ENCODE peak calls at places on chromosomes 3 and 15, in ten cellular contexts. Q is hepatocyte, X is left ventricle myocardium inferior, N is K562, E is A673, W is lung, D is prostate gland, U is psoas muscle, C is A549, K is GM12878. I is an unnamed sample.
A peak's percentile ranks its signal among the peaks of the same experiment; 100 is the strongest.

GRCh38 chr3:59749291-59749690 is 699.5 kb upstream of the CFAP20DC start:
- DNase-seq in Q (no peak), X (no peak), N (no peak), E (no peak), W (no peak), D (no peak), U (no peak), C (no peak), K (no peak), I (no peak)

GRCh38 chr15:48798319-48798718 is 12.6 kb downstream of the CEP152 start:
- DNase-seq in Q (no peak), X (no peak), N (no peak), E (peak; percentile 24), W (no peak), D (no peak), U (no peak), C (no peak), K (no peak), I (no peak)

GRCh38 chr15:40070166-40070557 is 31.2 kb upstream of the SRP14 start:
- DNase-seq in Q (no peak), X (no peak), N (no peak), E (no peak), W (no peak), D (no peak), U (no peak), C (no peak), K (no peak), I (no peak)

GRCh38 chr3:190807719-190808375 is 54.6 kb downstream of the GMNC start:
- DNase-seq in Q (peak; percentile 18), X (peak; percentile 83), N (no peak), E (peak; percentile 16), W (peak; percentile 61), D (peak; percentile 97), U (peak; percentile 25), C (no peak), K (no peak), I (peak; percentile 48)

GRCh38 chr3:140050977-140051957 is 116.3 kb downstream of the CLSTN2 start:
- DNase-seq in Q (no peak), X (peak; percentile 28), N (peak; percentile 24), E (peak; percentile 48), W (no peak), D (peak; percentile 13), U (no peak), C (no peak), K (no peak), I (peak; percentile 84)

GRCh38 chr3:142724682-142725351 is 983 bp downstream of the TRPC1 start:
- DNase-seq in Q (peak; percentile 64), X (peak; percentile 39), N (peak; percentile 49), E (peak; percentile 21), W (peak; percentile 29), D (peak; percentile 4), U (peak; percentile 16), C (peak; percentile 37), K (no peak), I (peak; percentile 61)

GRCh38 chr3:46087871-46088270 is 60.6 kb upstream of the XCR1 start:
- DNase-seq in Q (peak; percentile 31), X (no peak), N (no peak), E (no peak), W (no peak), D (no peak), U (no peak), C (no peak), K (no peak), I (no peak)

GRCh38 chr3:178436773-178437172 is 99.5 kb upstream of the KCNMB2 start:
- DNase-seq in Q (peak; percentile 42), X (no peak), N (peak; percentile 25), E (peak; percentile 65), W (no peak), D (no peak), U (no peak), C (peak; percentile 14), K (no peak), I (no peak)

GRCh38 chr15:31263751-31264533 is 62.7 kb upstream of the KLF13 start:
- DNase-seq in Q (no peak), X (peak; percentile 78), N (no peak), E (peak; percentile 22), W (peak; percentile 86), D (peak; percentile 48), U (peak; percentile 38), C (no peak), K (peak; percentile 88), I (peak; percentile 56)

GRCh38 chr15:31266712-31267111 is 59.9 kb upstream of the KLF13 start:
- DNase-seq in Q (peak; percentile 3), X (no peak), N (no peak), E (no peak), W (peak; percentile 28), D (peak; percentile 3), U (no peak), C (no peak), K (no peak), I (no peak)

GRCh38 chr15:31265871-31266711 is 60.5 kb upstream of the KLF13 start:
- DNase-seq in Q (no peak), X (peak; percentile 43), N (no peak), E (no peak), W (peak; percentile 59), D (peak; percentile 7), U (no peak), C (no peak), K (peak; percentile 86), I (no peak)

GRCh38 chr15:31264534-31265089 is 62.0 kb upstream of the KLF13 start:
- DNase-seq in Q (no peak), X (peak; percentile 1), N (no peak), E (no peak), W (no peak), D (no peak), U (no peak), C (no peak), K (no peak), I (no peak)

DNA sequence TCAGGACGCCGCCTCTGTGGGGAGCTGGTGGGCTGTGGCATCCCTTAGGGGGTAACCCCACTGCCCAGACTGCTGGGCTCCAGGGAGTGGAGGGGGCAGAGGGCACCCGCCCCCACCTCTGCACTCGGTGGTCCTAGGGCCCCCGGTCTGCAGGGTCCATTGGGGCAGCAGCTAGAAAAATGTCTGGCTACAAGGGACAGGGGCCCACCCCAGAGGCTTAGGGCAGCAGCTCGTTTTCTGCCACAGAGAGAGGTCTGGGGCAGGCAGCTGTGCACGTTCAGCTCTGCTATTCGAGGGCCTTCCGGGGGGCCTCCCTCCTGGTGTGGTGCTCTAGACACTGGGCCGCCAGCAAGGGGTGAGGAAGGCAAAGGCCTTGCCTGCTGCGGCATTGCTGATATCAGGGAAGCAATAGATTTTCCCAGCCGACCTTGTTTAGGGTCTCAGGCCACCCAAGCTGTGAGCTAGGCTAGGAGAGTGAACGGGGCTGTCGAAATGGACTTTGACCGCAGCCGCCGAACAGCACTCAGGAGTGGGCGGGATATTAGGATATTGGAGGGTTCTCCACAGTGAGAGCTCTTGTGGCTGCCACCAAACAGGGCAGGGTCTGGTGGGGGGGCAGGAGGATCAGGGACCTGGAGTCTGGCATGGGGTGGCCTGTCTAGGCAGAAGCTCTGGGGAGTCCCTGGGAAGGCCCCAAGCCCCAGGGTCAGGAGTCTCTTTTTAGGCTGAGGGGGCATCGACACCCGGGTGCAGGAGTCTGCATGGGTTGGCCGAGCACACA is 61.4 kb upstream of the KLF13 start:
- DNase-seq in Q (peak; percentile 46), X (peak; percentile 9), N (no peak), E (no peak), W (peak; percentile 30), D (no peak), U (no peak), C (no peak), K (no peak), I (no peak)
- TF ChIP-seq CTCF in Q (no peak), X (no peak), N (no peak), E (no peak), W (no peak), D (no peak), U (no peak), C (no peak), K (no peak), I (no peak)

DNA sequence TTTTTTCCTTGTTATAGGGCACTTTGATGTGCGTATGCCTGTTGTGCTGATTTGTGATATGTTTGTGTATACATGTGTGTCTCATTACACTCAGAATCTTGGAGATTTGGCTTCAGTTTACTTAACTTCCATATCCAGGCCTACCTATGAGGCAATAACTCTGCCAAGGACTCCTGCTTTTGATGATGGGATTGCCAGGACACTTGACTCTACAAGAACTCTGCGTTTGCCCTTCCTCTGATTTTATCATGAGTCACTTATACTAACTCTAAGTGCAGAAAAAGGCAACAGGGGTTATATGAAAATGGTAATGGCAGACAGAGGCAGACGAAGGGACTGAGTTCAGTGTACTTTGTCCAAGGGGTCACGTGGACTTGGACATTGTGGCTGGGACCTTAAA is 33.6 kb downstream of the MCTP2 start:
- DNase-seq in Q (no peak), X (no peak), N (no peak), E (no peak), W (no peak), D (no peak), U (no peak), C (no peak), K (no peak), I (peak; percentile 50)
- H3K4me1 ChIP-seq in Q (no peaks in the 10 kb centered on the region), X (no peaks in the 10 kb centered on the region), N (no peaks in the 10 kb centered on the region), E (peaks cover 5% of the 10 kb centered on the region), W (no peaks in the 10 kb centered on the region), D (no peaks in the 10 kb centered on the region), U (no peaks in the 10 kb centered on the region), C (no peaks in the 10 kb centered on the region), K (no peaks in the 10 kb centered on the region), I (peaks cover 2% of the 10 kb centered on the region)

GRCh38 chr3:906739-907138 is 186.1 kb upstream of the CNTN6 start:
- DNase-seq in Q (no peak), X (no peak), N (no peak), E (no peak), W (no peak), D (no peak), U (no peak), C (no peak), K (no peak), I (no peak)

GRCh38 chr3:905217-905616 is 187.6 kb upstream of the CNTN6 start:
- DNase-seq in Q (no peak), X (no peak), N (no peak), E (no peak), W (no peak), D (no peak), U (no peak), C (no peak), K (no peak), I (no peak)

DNA sequence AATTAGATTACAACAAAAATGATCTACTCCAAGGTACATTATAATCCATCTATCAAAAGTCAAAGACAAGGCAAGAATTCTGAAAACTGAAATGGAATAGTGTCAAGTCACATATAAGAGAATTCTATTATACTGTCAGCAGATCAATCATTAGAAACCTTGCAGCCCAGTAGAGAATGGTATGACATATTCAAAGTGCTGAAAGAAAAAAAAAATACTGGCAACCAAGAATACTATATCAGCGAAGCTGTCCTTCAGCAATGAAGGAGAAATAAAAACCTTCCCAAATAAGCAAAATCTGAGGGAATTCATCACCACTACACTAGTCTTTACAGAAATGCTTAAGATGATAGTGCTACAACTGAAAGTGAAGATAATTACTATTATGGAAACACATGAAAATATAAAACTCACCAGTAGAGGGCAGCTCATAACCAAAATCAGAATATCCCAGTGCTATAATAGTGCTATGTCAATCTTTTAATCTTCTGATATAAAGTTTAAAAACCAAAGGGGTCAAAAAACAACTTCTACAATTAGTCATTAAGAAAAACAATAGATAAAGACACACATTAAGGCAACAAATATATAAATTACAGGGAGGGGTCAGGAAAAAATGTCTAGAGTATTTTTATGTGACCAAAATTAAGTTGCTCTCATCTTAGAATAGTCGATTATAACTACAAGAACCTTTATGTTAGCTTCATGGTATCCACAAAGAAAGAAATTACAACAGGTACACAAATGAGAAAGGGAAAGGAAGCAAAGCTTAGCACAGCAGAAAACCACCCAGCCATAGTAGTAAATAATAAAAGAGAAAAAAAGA is 190.7 kb upstream of the CNTN6 start:
- DNase-seq in Q (peak; percentile 6), X (no peak), N (peak; percentile 8), E (peak; percentile 40), W (no peak), D (no peak), U (no peak), C (peak; percentile 10), K (no peak), I (no peak)
- TF ChIP-seq CTCF in Q (peak; percentile 46), X (peak; percentile 15), N (no peak), E (peak; percentile 65), W (no peak), D (no peak), U (peak; percentile 8), C (peak; percentile 36), K (peak; percentile 28), I (peak; percentile 69)

GRCh38 chr3:134237454-134238145 is 13.1 kb downstream of the RYK start:
- DNase-seq in Q (no peak), X (no peak), N (no peak), E (no peak), W (no peak), D (no peak), U (no peak), C (no peak), K (no peak), I (no peak)
- H3K4me1 ChIP-seq in Q (peaks cover 19% of the 10 kb centered on the region), X (peaks cover 77% of the 10 kb centered on the region), N (no peaks in the 10 kb centered on the region), E (peaks cover 14% of the 10 kb centered on the region), W (peaks cover 5% of the 10 kb centered on the region), D (peaks cover 3% of the 10 kb centered on the region), U (peaks cover 66% of the 10 kb centered on the region), C (peaks cover 38% of the 10 kb centered on the region), K (peaks cover 7% of the 10 kb centered on the region), I (peaks cover 39% of the 10 kb centered on the region)

I was measured in foreskin keratinocyte.